ENCODE peak calls at places on chromosomes 6 and 20, in nine cellular contexts. D is Karpas-422, E is colonic mucosa, J is psoas muscle, H is left ventricle myocardium inferior, K is HepG2, C is MM.1S, W is SJSA1, R is fibroblast of lung. A is an unnamed sample. For H3K4me1, the result is how much of the 10 kb centered on the place peaks cover.

GRCh38 chr20:17843246-17844132 is 125.1 kb downstream of the SNX5 start:
- DNase-seq in J (no peak), H (peak), K (no peak), C (no peak), W (peak), R (peak), D (no peak), E (no peak), A (no peak)

GRCh38 chr6:56199956-56200355 is 47.4 kb downstream of the COL21A1 start:
- DNase-seq in J (no peak), W (no peak), D (no peak), E (no peak), K (no peak), R (peak), C (no peak), H (no peak), A (no peak)

GRCh38 chr6:35044771-35045275 is 96.3 kb downstream of the TCP11 start:
- DNase-seq in W (no peak), J (no peak), R (no peak), K (no peak), C (no peak), E (peak), D (no peak), H (no peak), A (peak)

GRCh38 chr6:64376394-64376793 is 740.8 kb downstream of the PHF3 start:
- DNase-seq in C (no peak), W (no peak), D (no peak), R (no peak), E (no peak), H (no peak), K (no peak), J (no peak), A (no peak)

GRCh38 chr6:125798734-125799510 is 8.2 kb downstream of the NCOA7 start:
- DNase-seq in R (peak), K (no peak), C (peak), W (no peak), E (no peak), H (no peak), D (peak), J (no peak), A (no peak)

GRCh38 chr6:127515234-127515793 is 3.8 kb downstream of the MTCL3 start:
- DNase-seq in J (no peak), D (no peak), K (no peak), E (no peak), C (no peak), W (peak), R (no peak), H (no peak), A (no peak)

GRCh38 chr6:108321253-108321740 is 26.4 kb downstream of the AFG1L start:
- DNase-seq in E (no peak), H (no peak), K (no peak), J (no peak), C (no peak), W (no peak), D (no peak), R (no peak), A (peak)

GRCh38 chr6:47938411-47938810 is 156.6 kb downstream of the OPN5 start:
- DNase-seq in H (no peak), W (no peak), C (no peak), R (no peak), K (no peak), D (no peak), J (no peak), E (no peak), A (no peak)

GRCh38 chr6:156794963-156795362 is 17.8 kb downstream of the ARID1B start:
- DNase-seq in E (no peak), W (no peak), J (no peak), R (no peak), D (no peak), C (no peak), K (no peak), H (no peak), A (no peak)

GRCh38 chr6:11848852-11849731 is 70.5 kb upstream of the ADTRP start:
- DNase-seq in W (no peak), H (no peak), R (peak), C (no peak), J (no peak), E (no peak), D (no peak), K (no peak), A (peak)
- H3K4me1 ChIP-seq in W (under half), H (under half), R (under half), C (under half), J (under half), E (under half), D (under half), K (under half), A (under half)

DNA sequence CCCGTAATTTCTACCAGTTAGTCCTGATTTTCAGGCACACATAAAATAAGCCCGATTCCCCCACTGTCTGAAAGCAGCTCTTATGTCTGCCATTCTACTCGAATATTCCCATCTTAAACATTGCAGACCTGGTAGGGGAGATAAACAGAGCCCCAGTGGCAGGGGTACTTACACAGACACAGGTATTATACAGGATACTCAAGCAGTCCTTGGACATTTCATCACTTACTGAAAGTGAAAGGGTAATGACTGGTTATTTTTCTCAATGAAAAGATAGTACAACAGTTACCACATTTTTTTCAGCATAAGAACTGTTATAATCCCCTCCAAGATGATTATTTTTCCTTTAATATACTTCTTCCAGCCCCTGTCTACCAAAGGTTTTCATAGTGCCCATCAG is 37.8 kb downstream of the TRPC4AP start:
- DNase-seq in R (no peak), J (no peak), C (no peak), D (no peak), E (no peak), H (no peak), W (no peak), K (no peak), A (no peak)
- H3K27ac ChIP-seq in R (no peak), J (no peak), C (no peak), D (no peak), E (no peak), H (no peak), W (no peak), K (no peak), A (no peak)

DNA sequence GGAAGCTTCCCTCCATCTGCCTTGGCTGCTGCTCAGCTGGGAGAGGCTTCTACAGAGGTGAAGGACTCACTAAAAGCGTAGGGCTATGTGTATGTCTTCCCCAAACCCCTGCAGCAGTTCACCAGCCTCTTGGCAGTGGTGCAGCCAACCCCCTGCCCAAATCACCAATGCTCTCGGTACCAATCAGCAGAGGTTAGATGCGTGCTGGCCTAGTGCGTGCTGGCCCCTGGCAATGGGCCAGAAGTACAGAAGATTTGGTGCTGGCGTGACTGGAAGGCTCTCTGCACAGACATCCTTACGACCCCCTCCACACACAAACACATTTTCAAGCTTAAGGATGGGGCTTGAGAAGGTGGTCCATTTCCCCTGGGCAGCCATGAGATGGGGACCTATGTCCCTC is 79.0 kb downstream of the MRPL14 start:
- DNase-seq in D (no peak), W (no peak), J (no peak), C (no peak), E (no peak), R (no peak), H (no peak), K (no peak), A (no peak)
- H3K4me3 ChIP-seq in D (no peak), W (no peak), J (no peak), C (no peak), E (no peak), R (no peak), H (no peak), K (no peak), A (no peak)

GRCh38 chr6:33692760-33693158 is 18.7 kb downstream of the UQCC2 start:
- DNase-seq in H (no peak), D (no peak), W (no peak), R (peak), J (peak), C (no peak), E (peak), K (no peak), A (peak)
- H3K4me1 ChIP-seq in H (half or more), D (under half), W (half or more), R (under half), J (half or more), C (under half), E (under half), K (under half), A (under half)

DNA sequence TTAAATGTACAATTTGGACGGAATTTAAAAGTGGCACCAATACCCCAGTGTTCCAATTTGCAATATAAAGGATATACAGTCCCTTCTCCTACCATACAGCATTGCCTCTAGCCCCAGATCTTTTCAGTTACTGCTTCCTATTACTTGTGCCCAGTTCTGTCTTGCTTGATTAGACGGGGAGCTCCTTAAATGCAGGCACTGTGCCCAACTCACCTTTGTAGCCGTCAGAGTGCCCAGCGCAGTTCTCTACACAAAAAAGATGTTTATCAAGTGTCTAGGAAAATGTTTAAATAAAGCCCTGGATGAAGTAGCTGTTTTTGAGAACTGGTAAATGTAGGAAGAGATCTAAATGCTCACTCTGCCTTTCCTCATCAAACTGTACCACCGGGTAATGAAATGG is 7.6 kb downstream of the TAP2 start:
- DNase-seq in D (no peak), H (no peak), C (no peak), W (no peak), E (no peak), J (no peak), K (no peak), R (no peak), A (no peak)
- H3K27ac ChIP-seq in D (no peak), H (no peak), C (no peak), W (no peak), E (no peak), J (no peak), K (no peak), R (no peak), A (no peak)

DNA sequence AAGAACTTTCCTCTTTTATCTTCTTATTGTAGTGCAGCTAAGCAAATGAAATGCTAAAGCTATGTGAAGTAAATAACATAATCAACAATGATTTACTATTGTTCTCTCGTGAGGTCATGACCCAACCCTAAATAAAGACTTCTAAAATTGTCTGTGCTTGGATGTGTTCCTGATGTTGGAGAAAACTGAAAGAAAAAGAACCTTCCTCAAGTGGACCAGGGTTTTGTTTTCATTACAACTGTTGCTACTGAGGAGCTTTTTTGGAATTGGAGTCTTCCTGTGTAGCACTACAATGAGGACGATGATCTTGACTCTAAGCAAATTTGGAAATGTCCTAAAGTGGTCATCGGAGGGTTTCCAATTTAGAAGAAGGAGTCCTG is 59.7 kb upstream of the SUPT3H start:
- DNase-seq in K (no peak), H (no peak), W (no peak), J (no peak), D (no peak), C (no peak), R (no peak), E (no peak), A (no peak)
- H3K4me3 ChIP-seq in K (no peak), H (no peak), W (no peak), J (no peak), D (no peak), C (no peak), R (no peak), E (no peak), A (no peak)

A was measured in small intestine.